ENCODE peak calls at places on chromosomes 7 and 10, in six cellular contexts. P is Peyer's patch, J is GM23248, G is Karpas-422, C is stomach, E is IMR-90. T is an unnamed sample.
A peak's percentile ranks its signal among the peaks of the same experiment; 100 is the strongest.

GRCh38 chr10:76576276-76576962 is 1061.2 kb downstream of the KCNMA1 start:
- DNase-seq in P (no peak), J (peak; percentile 90), G (no peak), C (no peak), E (peak; percentile 76), T (no peak)

GRCh38 chr10:77637474-77637985 is at the start of gene KCNMA1:
- DNase-seq in P (peak; percentile 62), J (peak; percentile 61), G (peak; percentile 81), C (no peak), E (no peak), T (no peak)

GRCh38 chr7:10300557-10300956 is 673.1 kb upstream of the PHF14 start:
- DNase-seq in P (no peak), J (no peak), G (no peak), C (peak; percentile 31), E (no peak), T (no peak)

GRCh38 chr7:140685407-140686087 is 11.0 kb upstream of the NDUFB2 start:
- DNase-seq in P (no peak), J (no peak), G (no peak), C (no peak), E (no peak), T (no peak)

GRCh38 chr7:46369933-46370654 is 449.0 kb upstream of the IGFBP3 start:
- DNase-seq in P (no peak), J (peak; percentile 91), G (peak; percentile 23), C (no peak), E (peak; percentile 91), T (no peak)

GRCh38 chr7:74197449-74198108 is 12.2 kb upstream of the LAT2 start:
- DNase-seq in P (no peak), J (no peak), G (no peak), C (no peak), E (no peak), T (no peak)

GRCh38 chr10:123478112-123478511 is 188.0 kb upstream of the GPR26 start:
- DNase-seq in P (no peak), J (no peak), G (no peak), C (peak; percentile 42), E (no peak), T (no peak)

GRCh38 chr7:24756989-24757798 is at the start of gene GSDME:
- DNase-seq in P (peak; percentile 85), J (peak; percentile 83), G (no peak), C (peak; percentile 46), E (peak; percentile 59), T (no peak)

GRCh38 chr7:129775695-129776396 is 164.3 kb downstream of the NRF1 start:
- DNase-seq in P (no peak), J (no peak), G (no peak), C (no peak), E (no peak), T (no peak)

GRCh38 chr10:71715026-71715425 is 4.6 kb downstream of the C10orf105 start:
- DNase-seq in P (no peak), J (no peak), G (no peak), C (no peak), E (no peak), T (no peak)
- H3K4me1 ChIP-seq in P (peaks cover 25% of the 10 kb centered on the region), J (peaks cover 22% of the 10 kb centered on the region), G (peaks cover 22% of the 10 kb centered on the region), C (peaks cover 58% of the 10 kb centered on the region), E (peaks cover 26% of the 10 kb centered on the region), T (peaks cover 63% of the 10 kb centered on the region)

DNA sequence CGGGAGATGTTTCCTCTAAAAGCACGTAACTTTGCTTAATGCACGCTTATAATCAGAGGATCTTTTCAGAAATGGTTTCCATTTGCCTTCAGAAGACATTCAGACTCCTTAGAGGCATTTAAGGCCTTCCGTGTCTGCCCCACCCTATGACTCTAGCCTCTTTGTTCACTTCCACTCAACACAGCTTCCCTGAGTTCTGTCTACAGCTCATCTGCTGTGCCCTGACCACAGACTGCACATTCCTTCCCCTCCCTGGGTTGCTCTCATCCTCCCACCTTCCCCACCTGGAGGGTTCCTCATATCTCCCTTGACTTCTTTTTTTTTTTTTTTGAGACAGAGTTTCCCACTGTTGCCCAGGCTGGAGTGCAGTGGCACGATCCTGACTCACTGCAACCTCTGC is 16.6 kb downstream of the FBH1 start:
- DNase-seq in P (no peak), J (peak; percentile 14), G (no peak), C (no peak), E (no peak), T (no peak)
- H3K27ac ChIP-seq in P (no peak overlapping the region), J (no peak overlapping the region), G (no peak overlapping the region), C (peak overlapping the region; percentile 37), E (no peak overlapping the region), T (no peak overlapping the region)

GRCh38 chr10:1153805-1154351 is 97.7 kb downstream of the WDR37 start:
- DNase-seq in P (no peak), J (no peak), G (no peak), C (peak; percentile 8), E (no peak), T (no peak)

GRCh38 chr10:1153253-1153763 is 97.1 kb downstream of the WDR37 start:
- DNase-seq in P (no peak), J (no peak), G (no peak), C (no peak), E (no peak), T (no peak)

GRCh38 chr10:1154531-1154930 is 98.3 kb downstream of the WDR37 start:
- DNase-seq in P (no peak), J (no peak), G (no peak), C (peak; percentile 18), E (no peak), T (no peak)

GRCh38 chr10:1151071-1152033 is 95.2 kb downstream of the WDR37 start:
- DNase-seq in P (no peak), J (peak; percentile 77), G (no peak), C (peak; percentile 16), E (peak; percentile 7), T (no peak)

DNA sequence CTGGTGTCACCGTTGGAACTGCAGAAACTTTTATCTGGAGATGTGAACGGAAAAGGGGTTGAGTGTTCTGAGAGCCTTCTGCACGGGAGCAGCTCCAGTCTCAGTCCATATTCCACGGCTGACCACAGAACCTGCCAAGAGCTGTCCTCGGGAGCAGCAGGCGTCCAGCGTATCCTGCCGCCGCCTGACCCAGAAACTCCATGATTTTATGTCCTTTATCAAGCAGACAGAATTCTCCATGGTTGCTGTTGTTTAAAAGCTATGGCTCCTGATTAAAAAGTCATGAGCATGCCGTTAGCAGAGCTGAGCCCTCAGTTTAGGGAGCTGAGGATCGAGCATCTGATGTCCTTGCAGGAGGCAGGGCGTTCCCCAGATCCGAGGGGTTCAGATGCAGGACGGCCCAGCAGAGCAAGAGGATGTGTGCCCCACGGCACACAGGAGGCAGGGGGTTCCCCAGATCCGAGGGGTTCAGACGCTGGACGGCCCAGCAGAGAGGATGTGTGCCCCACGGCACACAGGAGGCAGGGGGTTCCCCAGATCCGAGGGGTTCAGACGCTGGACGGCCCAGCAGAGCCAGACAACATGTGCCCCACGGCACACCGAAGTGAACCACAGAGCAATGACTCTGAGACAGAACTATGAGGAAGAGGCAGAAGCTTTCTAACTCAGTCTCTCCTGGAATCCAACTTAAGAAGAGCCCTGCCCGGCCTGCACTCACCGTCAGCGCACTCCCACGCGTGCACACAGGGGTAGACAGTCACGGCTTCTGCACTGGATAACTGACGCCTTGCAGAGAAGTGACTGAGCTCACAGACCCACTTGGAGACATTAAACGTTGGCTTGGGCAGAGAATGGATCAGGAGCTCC is 96.4 kb downstream of the WDR37 start:
- DNase-seq in P (no peak), J (peak; percentile 11), G (no peak), C (peak; percentile 20), E (no peak), T (no peak)
- H3K4me1 ChIP-seq in P (no peaks in the 10 kb centered on the region), J (no peaks in the 10 kb centered on the region), G (no peaks in the 10 kb centered on the region), C (peaks cover 3% of the 10 kb centered on the region), E (no peaks in the 10 kb centered on the region), T (peaks cover 12% of the 10 kb centered on the region)

GRCh38 chr10:130300608-130301025 is 164.4 kb downstream of the GLRX3 start:
- DNase-seq in P (peak; percentile 76), J (no peak), G (no peak), C (no peak), E (no peak), T (no peak)

DNA sequence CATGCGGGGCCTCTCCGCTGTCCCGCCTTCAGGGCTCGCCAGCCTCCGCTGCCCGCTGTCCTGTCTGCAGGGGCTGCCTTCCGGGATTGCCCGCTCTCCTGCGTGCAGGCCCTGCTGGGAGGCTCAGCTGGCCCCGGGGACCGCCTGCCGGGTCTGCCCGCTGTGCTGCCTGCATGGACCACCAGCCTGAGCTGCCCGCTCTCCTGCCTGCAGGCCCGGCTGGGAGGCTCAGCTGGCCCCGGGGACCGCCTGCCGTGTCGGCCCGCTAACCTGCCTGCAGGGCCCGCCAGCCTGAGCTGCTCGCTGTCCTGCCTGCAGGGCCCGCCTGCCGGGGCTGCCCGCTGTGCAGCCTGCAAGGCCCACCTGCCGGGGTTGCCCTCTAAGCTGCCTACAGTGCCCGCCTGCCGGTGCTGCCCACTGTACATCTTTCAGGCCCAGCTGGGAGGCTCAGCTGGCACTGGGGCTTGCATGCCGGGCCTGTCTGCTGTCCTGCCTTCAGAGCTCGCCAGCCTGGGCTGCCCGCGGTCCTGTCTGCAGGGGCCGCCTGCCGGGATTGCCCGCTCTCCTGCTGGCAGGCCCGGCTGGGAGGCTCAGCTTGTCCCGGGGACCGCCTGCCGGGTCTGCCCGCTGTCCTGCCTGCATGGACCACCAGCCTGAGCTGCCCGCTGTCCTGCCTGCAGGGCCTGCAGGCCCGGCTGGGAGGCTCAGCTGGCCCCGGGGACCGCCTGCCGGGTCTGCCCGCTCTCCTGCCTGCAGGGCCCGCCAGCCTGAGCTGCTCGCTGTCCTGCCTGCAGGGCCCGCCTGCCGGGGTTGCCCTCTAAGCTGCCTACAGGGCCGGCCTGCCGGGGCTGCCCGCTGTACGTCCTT is 165.1 kb downstream of the GLRX3 start:
- DNase-seq in P (peak; percentile 77), J (peak; percentile 66), G (no peak), C (no peak), E (no peak), T (peak; percentile 65)
- H3K27ac ChIP-seq in P (no peak overlapping the region), J (peak overlapping the region; percentile 64), G (no peak overlapping the region), C (peak overlapping the region; percentile 84), E (no peak overlapping the region), T (peak overlapping the region; percentile 25)

T was measured in CD4-positive, alpha-beta memory T cell.